ENCODE peak calls at places on chromosomes 6 and 20, in four cellular contexts. F is brain microvascular endothelial cell, H is Panc1, M is SJSA1. B is an unnamed sample.
A peak's percentile ranks its signal among the peaks of the same experiment; 100 is the strongest.

GRCh38 chr6:107840636-107841264 is 16.6 kb upstream of the SCML4 start:
- DNase-seq in F (no peak), H (no peak), M (no peak), B (no peak)

GRCh38 chr6:4929319-4929718 is 74.5 kb downstream of the RPP40 start:
- DNase-seq in F (no peak), H (no peak), M (no peak), B (no peak)

GRCh38 chr6:32111424-32112066 is 2.4 kb upstream of the TNXB start:
- DNase-seq in F (no peak), H (no peak), M (no peak), B (no peak)

GRCh38 chr6:150282806-150283205 is 86.0 kb upstream of the IYD start:
- DNase-seq in F (no peak), H (no peak), M (no peak), B (no peak)

GRCh38 chr20:40960521-40960956 is 68.1 kb upstream of the TOP1 start:
- DNase-seq in F (no peak), H (no peak), M (no peak), B (no peak)

GRCh38 chr6:125549202-125549884 is 200.1 kb upstream of the HEY2 start:
- DNase-seq in F (no peak), H (no peak), M (no peak), B (no peak)

GRCh38 chr6:136035378-136036070 is 184.0 kb downstream of the PDE7B start:
- DNase-seq in F (no peak), H (no peak), M (no peak), B (no peak)

GRCh38 chr6:129844118-129844891 is 16.8 kb downstream of the TMEM244 start:
- DNase-seq in F (peak; percentile 27), H (no peak), M (peak; percentile 66), B (no peak)

GRCh38 chr6:54595844-54596243 is 250.7 kb upstream of the FAM83B start:
- DNase-seq in F (no peak), H (no peak), M (no peak), B (no peak)

GRCh38 chr6:41578714-41579610 is 32.8 kb downstream of the FOXP4 start:
- DNase-seq in F (no peak), H (no peak), M (peak; percentile 47), B (peak; percentile 51)

GRCh38 chr6:143128346-143129015 is 67.8 kb downstream of the AIG1 start:
- DNase-seq in F (no peak), H (no peak), M (no peak), B (no peak)

GRCh38 chr6:98843274-98844243 is 9.2 kb downstream of the POU3F2 start:
- DNase-seq in F (no peak), H (no peak), M (no peak), B (no peak)

GRCh38 chr6:44003345-44004061 is 123.7 kb downstream of the MRPL14 start:
- DNase-seq in F (no peak), H (no peak), M (no peak), B (no peak)

GRCh38 chr20:31780839-31781238 is 38.3 kb upstream of the MYLK2 start:
- DNase-seq in F (no peak), H (no peak), M (no peak), B (no peak)

GRCh38 chr6:43184268-43184985 is 2.4 kb downstream of the CUL9 start:
- DNase-seq in F (no peak), H (no peak), M (no peak), B (no peak)

GRCh38 chr6:73003302-73003701 is 222.0 kb downstream of the KHDC1L start:
- DNase-seq in F (no peak), H (no peak), M (no peak), B (no peak)

GRCh38 chr6:108507316-108507715 is 53.4 kb upstream of the FOXO3 start:
- DNase-seq in F (no peak), H (no peak), M (no peak), B (no peak)

GRCh38 chr6:47379328-47379727 is 69.6 kb upstream of the TNFRSF21 start:
- DNase-seq in F (no peak), H (no peak), M (no peak), B (no peak)

GRCh38 chr6:133632906-133633305 is 256.0 kb upstream of the TCF21 start:
- DNase-seq in F (no peak), H (no peak), M (no peak), B (no peak)

GRCh38 chr6:2183235-2183634 is 62.2 kb downstream of the GMDS start:
- DNase-seq in F (no peak), H (no peak), M (no peak), B (no peak)

GRCh38 chr20:61579908-61580307 is 327.8 kb downstream of the CDH4 start:
- DNase-seq in F (no peak), H (no peak), M (no peak), B (no peak)

GRCh38 chr6:53725791-53726575 is 60.4 kb upstream of the KLHL31 start:
- DNase-seq in F (peak; percentile 45), H (peak; percentile 50), M (peak; percentile 72), B (peak; percentile 82)

GRCh38 chr20:6575912-6576391 is 191.5 kb upstream of the BMP2 start:
- DNase-seq in F (peak; percentile 90), H (no peak), M (peak; percentile 86), B (no peak)

GRCh38 chr6:104161960-104162669 is 697.6 kb downstream of the HACE1 start:
- DNase-seq in F (peak; percentile 31), H (no peak), M (no peak), B (no peak)

GRCh38 chr6:78523622-78524021 is 343.7 kb upstream of the IRAK1BP1 start:
- DNase-seq in F (no peak), H (no peak), M (no peak), B (no peak)

GRCh38 chr20:44600758-44601562 is 18.6 kb downstream of the PKIG start:
- DNase-seq in F (no peak), H (no peak), M (no peak), B (no peak)

GRCh38 chr6:159805418-159806020 is 5.4 kb downstream of the PNLDC1 start:
- DNase-seq in F (no peak), H (no peak), M (no peak), B (no peak)

GRCh38 chr20:49386848-49387605 is 95.4 kb downstream of the KCNB1 start:
- DNase-seq in F (no peak), H (no peak), M (no peak), B (no peak)

GRCh38 chr6:153024401-153025017 is 22.0 kb upstream of the MTRF1L start:
- DNase-seq in F (peak; percentile 71), H (peak; percentile 45), M (peak; percentile 57), B (peak; percentile 22)

GRCh38 chr6:393391-394221 is 2.1 kb downstream of the IRF4 start:
- DNase-seq in F (no peak), H (no peak), M (no peak), B (no peak)

GRCh38 chr6:90922323-90922722 is 335.5 kb upstream of the MAP3K7 start:
- DNase-seq in F (no peak), H (no peak), M (no peak), B (no peak)

DNA sequence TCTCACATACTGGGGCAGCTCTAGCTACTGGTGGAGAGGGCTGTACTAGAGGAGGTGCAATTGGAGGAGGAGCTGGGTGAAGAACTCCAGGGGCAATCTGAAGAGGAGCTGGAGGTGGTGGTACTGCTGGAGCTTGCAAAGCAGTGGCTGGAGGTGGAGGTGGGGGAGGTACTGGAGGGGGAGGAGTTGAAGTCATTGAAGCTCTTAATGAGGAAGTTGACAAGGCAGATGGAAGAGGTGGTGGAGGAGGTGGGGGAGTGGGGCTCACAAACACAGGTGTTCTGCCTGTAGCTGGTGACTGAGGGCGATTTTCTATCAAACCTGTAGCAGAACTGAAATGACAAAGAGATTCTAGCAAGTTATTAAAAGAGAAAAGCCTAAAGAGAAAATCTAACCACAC is 77.6 kb downstream of the WASF1 start:
- DNase-seq in F (no peak), H (no peak), M (no peak), B (no peak)
- H3K27ac ChIP-seq in F (no peak overlapping the region), H (no peak overlapping the region), M (no peak overlapping the region), B (no peak overlapping the region)

GRCh38 chr6:106101466-106101865 is 15.3 kb downstream of the PRDM1 start:
- DNase-seq in F (no peak), H (no peak), M (no peak), B (no peak)
- H3K27ac ChIP-seq in F (no peak overlapping the region), H (no peak overlapping the region), M (no peak overlapping the region), B (peak overlapping the region; percentile 88)

DNA sequence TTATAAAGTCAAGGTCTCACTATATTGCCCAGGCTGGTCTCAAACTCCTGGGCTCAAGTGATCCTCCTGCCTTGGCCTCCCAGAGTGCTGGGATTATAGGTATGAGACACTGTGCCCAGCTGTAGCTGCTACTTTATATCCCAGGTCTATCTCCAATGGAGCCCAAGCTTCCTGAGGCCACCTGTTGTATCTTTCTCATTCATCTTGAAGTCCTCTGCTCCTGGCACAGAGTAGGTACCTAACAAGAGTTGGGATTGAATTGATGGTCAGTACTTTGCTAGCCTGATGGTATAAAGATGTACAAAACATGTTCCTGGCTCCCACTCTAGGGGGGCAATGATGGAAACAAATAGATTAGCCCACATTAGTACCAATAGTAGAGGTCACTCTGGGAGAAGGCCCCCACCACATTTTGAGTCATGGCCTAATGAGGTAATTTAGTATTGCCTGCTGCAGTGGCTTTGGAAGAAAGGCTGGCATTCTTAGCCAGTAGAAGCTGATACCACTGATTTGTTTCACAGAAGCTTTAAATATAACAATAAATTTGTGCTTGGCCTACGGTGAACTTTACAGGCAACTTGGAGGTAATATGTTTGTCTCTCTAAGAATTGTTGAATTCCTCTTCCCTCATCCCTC is 5.4 kb downstream of the PTPN1 start:
- DNase-seq in F (no peak), H (no peak), M (no peak), B (no peak)
- H3K27ac ChIP-seq in F (no peak overlapping the region), H (no peak overlapping the region), M (no peak overlapping the region), B (peak overlapping the region; percentile 93)

DNA sequence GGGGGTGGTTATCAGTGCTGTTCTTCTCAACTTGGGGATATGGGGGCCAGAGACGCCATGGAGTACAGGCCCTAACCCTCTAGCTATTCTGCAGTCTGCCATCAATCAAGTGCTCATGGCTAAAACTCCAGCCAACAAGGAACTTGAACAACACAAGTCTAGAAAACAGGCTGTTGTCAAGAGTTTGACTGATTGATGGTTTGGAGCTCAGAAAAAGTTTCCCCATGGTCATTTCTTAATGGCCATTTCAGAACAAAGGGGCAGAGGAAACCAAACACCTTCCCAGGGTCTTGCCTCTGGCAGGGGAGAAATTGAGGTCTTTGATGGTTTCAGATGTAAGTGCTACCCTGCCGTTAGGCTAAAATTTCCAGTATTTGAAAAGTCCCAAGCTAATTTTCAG is 15.1 kb downstream of the PCK1 start:
- DNase-seq in F (no peak), H (no peak), M (no peak), B (no peak)
- H3K27ac ChIP-seq in F (no peak overlapping the region), H (no peak overlapping the region), M (no peak overlapping the region), B (no peak overlapping the region)

GRCh38 chr20:59120491-59120890 is 43.1 kb upstream of the ZNF831 start:
- DNase-seq in F (no peak), H (no peak), M (no peak), B (no peak)

GRCh38 chr20:59123011-59123676 is 40.5 kb upstream of the ZNF831 start:
- DNase-seq in F (no peak), H (no peak), M (no peak), B (peak; percentile 21)

GRCh38 chr20:59120919-59121318 is 42.7 kb upstream of the ZNF831 start:
- DNase-seq in F (no peak), H (no peak), M (no peak), B (no peak)

GRCh38 chr20:59122377-59122932 is 41.2 kb upstream of the ZNF831 start:
- DNase-seq in F (no peak), H (no peak), M (no peak), B (no peak)

GRCh38 chr20:59121714-59122376 is 41.8 kb upstream of the ZNF831 start:
- DNase-seq in F (no peak), H (no peak), M (no peak), B (no peak)
- H3K27ac ChIP-seq in F (no peak overlapping the region), H (no peak overlapping the region), M (no peak overlapping the region), B (no peak overlapping the region)

GRCh38 chr20:11921326-11921725 is 3.6 kb downstream of the BTBD3 start:
- DNase-seq in F (no peak), H (no peak), M (no peak), B (no peak)
- H3K27ac ChIP-seq in F (no peak overlapping the region), H (no peak overlapping the region), M (no peak overlapping the region), B (no peak overlapping the region)

B was measured in transverse colon.